ENCODE peak calls at places on chromosomes 16 and 17, in eight cellular contexts. M is GM12865, P is cardiac muscle cell, Y is heart right ventricle, B is astrocyte of the spinal cord, Q is 8988T, I is MG63, A is HFFc6. D is an unnamed sample.

GRCh38 chr17:58513913-58514794 is at the start of gene MTMR4:
- DNase-seq in B (peak; percentile 66), A (peak; percentile 41), Q (peak; percentile 78), I (peak; percentile 83), M (peak; percentile 83), P (peak; percentile 94), Y (peak; percentile 81), D (peak; percentile 83)

GRCh38 chr17:81615401-81615930 is 21.4 kb downstream of the NPLOC4 start:
- DNase-seq in B (no peak), I (no peak), P (no peak), Q (no peak), Y (no peak), M (peak; percentile 22), A (no peak), D (no peak)

GRCh38 chr17:1907818-1908698 is 78.3 kb downstream of the RPA1 start:
- DNase-seq in B (peak; percentile 33), Q (no peak), I (no peak), Y (no peak), M (peak; percentile 29), P (peak; percentile 28), A (no peak), D (no peak)

GRCh38 chr16:11329080-11329491 is 16.2 kb upstream of the RMI2 start:
- DNase-seq in Y (no peak), A (no peak), I (no peak), B (peak; percentile 28), Q (no peak), M (peak; percentile 80), P (no peak), D (no peak)

GRCh38 chr17:45351831-45352230 is 35.0 kb upstream of the MAP3K14 start:
- DNase-seq in A (no peak), Q (no peak), M (no peak), B (no peak), Y (no peak), P (no peak), I (no peak), D (no peak)

GRCh38 chr16:17439580-17439979 is 31.2 kb downstream of the XYLT1 start:
- DNase-seq in Q (no peak), A (no peak), Y (no peak), B (no peak), P (no peak), I (no peak), M (no peak), D (no peak)

GRCh38 chr16:22948603-22949368 is 134.8 kb downstream of the HS3ST2 start:
- DNase-seq in A (peak; percentile 70), P (peak; percentile 57), M (peak; percentile 62), Y (peak; percentile 68), B (peak; percentile 23), I (peak; percentile 59), Q (peak; percentile 29), D (peak; percentile 39)

GRCh38 chr17:62057696-62058095 is 7.4 kb downstream of the MED13 start:
- DNase-seq in I (no peak), Y (no peak), M (no peak), Q (no peak), P (no peak), B (no peak), A (no peak), D (no peak)

GRCh38 chr16:89277049-89277448 is 59.5 kb downstream of the ZNF778 start:
- DNase-seq in M (no peak), B (no peak), Y (no peak), A (no peak), I (no peak), Q (no peak), P (no peak), D (no peak)

GRCh38 chr17:28334666-28335200 is 539 bp downstream of the IFT20 start:
- DNase-seq in A (peak; percentile 42), I (no peak), P (no peak), B (no peak), Q (no peak), Y (no peak), M (no peak), D (no peak)

D was measured in HuH-7.5.